ENCODE peak calls at places on chromosomes 2 and 18, in five cellular contexts. Q is right lobe of liver; S is IMR-90; W is naive thymus-derived CD4-positive, alpha-beta T cell; T is lower lobe of right lung. X is an unnamed sample.

GRCh38 chr2:191439481-191439880 is 194.3 kb downstream of the MYO1B start:
- DNase-seq in S (no peak), T (no peak), Q (no peak), W (no peak), X (no peak)

GRCh38 chr2:69307696-69308064 is 79.3 kb downstream of the GFPT1 start:
- DNase-seq in Q (no peak), W (no peak), S (no peak), T (no peak), X (no peak)

GRCh38 chr18:56377161-56377560 is 261.2 kb downstream of the TXNL1 start:
- DNase-seq in S (no peak), Q (no peak), W (no peak), T (no peak), X (no peak)

GRCh38 chr18:48833701-48834394 is 116.9 kb downstream of the SMAD7 start:
- DNase-seq in W (no peak), S (peak; percentile 23), Q (peak; percentile 33), T (peak; percentile 47), X (peak; percentile 68)

GRCh38 chr2:170277943-170278342 is 100.0 kb downstream of the MYO3B start:
- DNase-seq in T (no peak), S (no peak), Q (no peak), W (no peak), X (no peak)

GRCh38 chr18:3682061-3682460 is 232.1 kb downstream of the TGIF1 start:
- DNase-seq in S (no peak), T (no peak), W (no peak), Q (no peak), X (no peak)

GRCh38 chr2:174009488-174010223 is 44.5 kb upstream of the SP3 start:
- DNase-seq in Q (no peak), W (no peak), T (no peak), S (peak; percentile 64), X (no peak)

GRCh38 chr18:13369756-13370510 is 151.4 kb downstream of the LDLRAD4 start:
- DNase-seq in S (no peak), W (peak; percentile 17), T (no peak), Q (no peak), X (peak; percentile 86)

GRCh38 chr2:218954541-218955300 is 4.7 kb upstream of the CDK5R2 start:
- DNase-seq in S (no peak), T (no peak), Q (peak; percentile 18), W (no peak), X (peak; percentile 37)

GRCh38 chr2:204315236-204315662 is 230.0 kb upstream of the PARD3B start:
- DNase-seq in Q (peak; percentile 83), S (peak; percentile 32), W (no peak), T (no peak), X (peak; percentile 85)

GRCh38 chr2:237665713-237666143 is 38.3 kb downstream of the LRRFIP1 start:
- DNase-seq in W (no peak), Q (no peak), S (no peak), T (no peak), X (peak; percentile 91)

GRCh38 chr2:85433511-85434089 is 15.1 kb downstream of the SH2D6 start:
- DNase-seq in W (no peak), S (peak; percentile 96), T (peak; percentile 70), Q (peak; percentile 84), X (peak; percentile 94)

GRCh38 chr2:11583840-11584529 is 50.1 kb downstream of the GREB1 start:
- DNase-seq in Q (peak; percentile 71), S (peak; percentile 98), W (peak; percentile 12), T (peak; percentile 58), X (peak; percentile 71)

GRCh38 chr2:146481629-146482028 is 1363.2 kb upstream of the ACVR2A start:
- DNase-seq in T (no peak), S (peak; percentile 52), Q (no peak), W (no peak), X (no peak)

GRCh38 chr18:29501952-29502351 is 1325.0 kb upstream of the CDH2 start:
- DNase-seq in Q (no peak), W (no peak), T (no peak), S (peak; percentile 87), X (no peak)

GRCh38 chr2:19809206-19809605 is 92.6 kb downstream of the TTC32 start:
- DNase-seq in S (no peak), Q (no peak), T (no peak), W (no peak), X (no peak)

GRCh38 chr2:163716101-163716500 is 19.7 kb downstream of the FIGN start:
- DNase-seq in T (no peak), W (no peak), S (no peak), Q (no peak), X (no peak)

GRCh38 chr2:42917374-42918017 is 125.1 kb upstream of the HAAO start:
- DNase-seq in Q (peak; percentile 63), W (no peak), T (no peak), S (peak; percentile 95), X (peak; percentile 83)

GRCh38 chr18:23170137-23170536 is 34.9 kb downstream of the CABLES1 start:
- DNase-seq in T (no peak), Q (no peak), S (no peak), W (no peak), X (no peak)

GRCh38 chr18:73060666-73061270 is 193.0 kb upstream of the NETO1 start:
- DNase-seq in T (no peak), S (no peak), W (no peak), Q (no peak), X (no peak)

GRCh38 chr18:26746284-26747130 is 119.0 kb downstream of the AQP4 start:
- DNase-seq in Q (no peak), T (no peak), S (no peak), W (no peak), X (no peak)

GRCh38 chr2:974054-974453 is 23.4 kb downstream of the SNTG2 start:
- DNase-seq in S (no peak), Q (no peak), T (no peak), W (no peak), X (no peak)

GRCh38 chr2:145530653-145531052 is 1010.7 kb upstream of the ZEB2 start:
- DNase-seq in T (no peak), S (no peak), Q (no peak), W (no peak), X (no peak)

GRCh38 chr18:7725473-7725872 is 158.4 kb downstream of the PTPRM start:
- DNase-seq in Q (no peak), T (no peak), S (no peak), W (no peak), X (no peak)

DNA sequence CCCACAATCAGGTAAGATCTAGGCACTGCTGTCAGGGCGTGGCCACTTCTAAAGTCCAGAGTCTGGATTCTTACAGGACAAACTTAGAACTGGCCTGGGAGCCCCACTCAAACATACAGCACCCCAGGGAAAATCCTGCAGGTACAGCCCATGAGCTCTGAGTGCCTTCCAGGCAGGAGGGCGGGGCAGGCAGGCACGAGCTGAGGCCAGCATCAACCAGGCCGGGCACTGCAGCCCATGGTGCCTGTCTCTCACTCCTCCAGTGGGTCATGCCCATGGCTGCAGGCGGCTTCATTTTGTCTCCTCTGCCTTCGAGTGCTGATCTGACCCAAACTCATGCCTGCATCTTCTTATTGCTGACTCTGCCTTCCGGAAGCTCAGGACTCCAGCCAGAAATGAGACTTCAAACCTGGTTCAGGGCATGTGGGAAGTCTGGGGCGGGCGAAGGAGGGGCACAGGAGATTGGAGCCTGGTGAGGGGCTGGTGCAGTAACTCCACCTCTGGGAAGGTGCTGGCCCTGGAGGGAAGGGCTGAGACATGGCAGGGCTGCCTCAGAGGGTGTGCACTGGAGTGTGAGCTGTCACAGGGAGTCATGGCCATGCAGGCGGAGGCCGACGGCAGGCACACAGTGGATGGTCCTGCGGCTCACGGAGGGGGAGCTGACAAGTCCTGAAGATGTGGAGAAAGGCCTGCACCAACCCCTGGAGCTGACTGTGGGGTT is 40.5 kb downstream of the HS6ST1 start:
- DNase-seq in T (peak; percentile 42), W (no peak), Q (peak; percentile 37), S (no peak), X (peak; percentile 68)
- H3K36me3 ChIP-seq in T (peaks cover 4% of the 10 kb centered on the region), W (peaks cover 13% of the 10 kb centered on the region), Q (no peaks in the 10 kb centered on the region), S (peaks cover 62% of the 10 kb centered on the region), X (peaks cover 7% of the 10 kb centered on the region)

GRCh38 chr2:157418215-157418614 is 25.7 kb downstream of the CYTIP start:
- DNase-seq in W (peak; percentile 85), T (no peak), S (no peak), Q (no peak), X (no peak)
- H3K4me1 ChIP-seq in W (peaks cover 83% of the 10 kb centered on the region), T (peaks cover 42% of the 10 kb centered on the region), S (no peaks in the 10 kb centered on the region), Q (no peaks in the 10 kb centered on the region), X (peaks cover 4% of the 10 kb centered on the region)

GRCh38 chr18:63207154-63207790 is 112.3 kb downstream of the BCL2 start:
- DNase-seq in W (no peak), Q (no peak), S (no peak), T (no peak), X (no peak)
- H3K4me3 ChIP-seq in W (peak overlapping the region; percentile 40), Q (no peak overlapping the region), S (no peak overlapping the region), T (no peak overlapping the region), X (no peak overlapping the region)

DNA sequence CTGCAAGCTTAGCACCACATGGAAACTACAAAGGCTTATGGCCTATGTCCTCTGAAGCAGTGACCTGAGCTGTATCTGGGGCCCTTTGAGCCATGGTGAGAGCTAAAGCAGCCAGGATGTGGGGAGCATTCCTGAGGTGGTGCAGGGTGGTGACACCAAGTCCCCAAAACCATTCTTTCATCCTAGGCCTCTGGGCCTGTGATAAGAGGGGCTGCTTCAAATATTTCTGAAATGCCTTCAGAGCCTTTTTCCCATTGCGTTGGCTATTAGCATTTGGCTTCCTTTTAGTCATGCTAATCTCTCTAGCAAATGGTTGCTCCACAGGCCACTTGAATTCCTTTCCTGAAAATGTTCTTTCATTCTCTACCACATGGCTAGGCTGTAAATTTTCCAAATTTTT is 13.4 kb downstream of the CCDC150 start:
- DNase-seq in S (no peak), T (no peak), Q (no peak), W (no peak), X (no peak)
- H3K36me3 ChIP-seq in S (no peaks in the 10 kb centered on the region), T (no peaks in the 10 kb centered on the region), Q (no peaks in the 10 kb centered on the region), W (no peaks in the 10 kb centered on the region), X (no peaks in the 10 kb centered on the region)

GRCh38 chr2:65057391-65058052 is 1.3 kb downstream of the CEP68 start:
- DNase-seq in Q (no peak), T (no peak), W (peak; percentile 85), S (peak; percentile 39), X (no peak)
- H3K4me1 ChIP-seq in Q (peaks cover 7% of the 10 kb centered on the region), T (peaks cover 49% of the 10 kb centered on the region), W (peaks cover 42% of the 10 kb centered on the region), S (peaks cover 2% of the 10 kb centered on the region), X (peaks cover 11% of the 10 kb centered on the region)

GRCh38 chr2:224472137-224472536 is 70.2 kb upstream of the FAM124B start:
- DNase-seq in Q (no peak), T (no peak), S (no peak), W (no peak), X (no peak)
- H3K4me3 ChIP-seq in Q (no peak overlapping the region), T (no peak overlapping the region), S (no peak overlapping the region), W (no peak overlapping the region), X (no peak overlapping the region)